ENCODE peak calls at places on chromosomes 2 and 18, in four cellular contexts. One of them, this sample, is unnamed.

GRCh38 chr2:118061135-118061955 is 26.9 kb upstream of the INSIG2 start:
- DNase-seq in K562: peak
- DNase-seq in HCT116: no peak
- DNase-seq in H1: no peak
- DNase-seq in this sample: peak

GRCh38 chr2:214265991-214266489 is 144.8 kb upstream of the VWC2L start:
- DNase-seq in K562: no peak
- DNase-seq in HCT116: no peak
- DNase-seq in H1: no peak
- DNase-seq in this sample: no peak

GRCh38 chr2:199136241-199136640 is 321.5 kb downstream of the SATB2 start:
- DNase-seq in K562: no peak
- DNase-seq in HCT116: no peak
- DNase-seq in H1: no peak
- DNase-seq in this sample: no peak

GRCh38 chr2:101961287-101962242 is 30.2 kb upstream of the IL1R2 start:
- DNase-seq in K562: no peak
- DNase-seq in HCT116: no peak
- DNase-seq in H1: no peak
- DNase-seq in this sample: peak

GRCh38 chr2:205629021-205629817 is 53.1 kb upstream of the NRP2 start:
- DNase-seq in K562: no peak
- DNase-seq in HCT116: no peak
- DNase-seq in H1: no peak
- DNase-seq in this sample: no peak

GRCh38 chr2:96393989-96394761 is 58.6 kb downstream of the NCAPH start:
- DNase-seq in K562: no peak
- DNase-seq in HCT116: no peak
- DNase-seq in H1: no peak
- DNase-seq in this sample: no peak

GRCh38 chr2:161954103-161954502 is 119.9 kb downstream of the DPP4 start:
- DNase-seq in K562: no peak
- DNase-seq in HCT116: no peak
- DNase-seq in H1: no peak
- DNase-seq in this sample: no peak

GRCh38 chr2:21118302-21118920 is 5.4 kb upstream of the TDRD15 start:
- DNase-seq in K562: peak
- DNase-seq in HCT116: peak
- DNase-seq in H1: no peak
- DNase-seq in this sample: peak

GRCh38 chr2:124542932-124543640 is 518.0 kb downstream of the CNTNAP5 start:
- DNase-seq in K562: no peak
- DNase-seq in HCT116: no peak
- DNase-seq in H1: no peak
- DNase-seq in this sample: no peak

GRCh38 chr2:120779781-120780283 is 44.2 kb downstream of the GLI2 start:
- DNase-seq in K562: peak
- DNase-seq in HCT116: no peak
- DNase-seq in H1: no peak
- DNase-seq in this sample: no peak

GRCh38 chr2:28716265-28716865 is 35.3 kb upstream of the PPP1CB start:
- DNase-seq in K562: peak
- DNase-seq in HCT116: peak
- DNase-seq in H1: no peak
- DNase-seq in this sample: peak

GRCh38 chr18:58723810-58724602 is 52.7 kb downstream of the MALT1 start:
- DNase-seq in K562: no peak
- DNase-seq in HCT116: no peak
- DNase-seq in H1: no peak
- DNase-seq in this sample: no peak

GRCh38 chr2:239871481-239872435 is 153.4 kb downstream of the NDUFA10 start:
- DNase-seq in K562: no peak
- DNase-seq in HCT116: no peak
- DNase-seq in H1: no peak
- DNase-seq in this sample: no peak

GRCh38 chr2:45981388-45981930 is 315.7 kb upstream of the EPAS1 start:
- DNase-seq in K562: no peak
- DNase-seq in HCT116: no peak
- DNase-seq in H1: no peak
- DNase-seq in this sample: no peak

GRCh38 chr2:11419781-11420180 is 46.2 kb downstream of the E2F6 start:
- DNase-seq in K562: no peak
- DNase-seq in HCT116: no peak
- DNase-seq in H1: no peak
- DNase-seq in this sample: no peak

GRCh38 chr18:11392292-11392691 is 217.1 kb upstream of the SLC35G4 start:
- DNase-seq in K562: peak
- DNase-seq in HCT116: peak
- DNase-seq in H1: no peak
- DNase-seq in this sample: no peak

GRCh38 chr2:152542995-152543481 is 174.2 kb downstream of the PRPF40A start:
- DNase-seq in K562: no peak
- DNase-seq in HCT116: peak
- DNase-seq in H1: no peak
- DNase-seq in this sample: peak

GRCh38 chr2:8132889-8133288 is 549.0 kb upstream of the ID2 start:
- DNase-seq in K562: no peak
- DNase-seq in HCT116: no peak
- DNase-seq in H1: no peak
- DNase-seq in this sample: no peak

GRCh38 chr2:167212054-167212648 is 323.9 kb downstream of the XIRP2 start:
- DNase-seq in K562: peak
- DNase-seq in HCT116: peak
- DNase-seq in H1: no peak
- DNase-seq in this sample: peak

GRCh38 chr2:172456002-172456401 is 28.6 kb downstream of the ITGA6 start:
- DNase-seq in K562: no peak
- DNase-seq in HCT116: no peak
- DNase-seq in H1: no peak
- DNase-seq in this sample: no peak

GRCh38 chr2:36655456-36655855 is 41.1 kb upstream of the VIT start:
- DNase-seq in K562: no peak
- DNase-seq in HCT116: no peak
- DNase-seq in H1: no peak
- DNase-seq in this sample: no peak

GRCh38 chr2:188042412-188042811 is 249.3 kb upstream of the GULP1 start:
- DNase-seq in K562: no peak
- DNase-seq in HCT116: no peak
- DNase-seq in H1: no peak
- DNase-seq in this sample: no peak

GRCh38 chr2:207073791-207074678 is 91.7 kb downstream of the KLF7 start:
- DNase-seq in K562: no peak
- DNase-seq in HCT116: no peak
- DNase-seq in H1: no peak
- DNase-seq in this sample: no peak

GRCh38 chr2:216618785-216619184 is 14.4 kb upstream of the IGFBP2 start:
- DNase-seq in K562: no peak
- DNase-seq in HCT116: no peak
- DNase-seq in H1: no peak
- DNase-seq in this sample: no peak

GRCh38 chr2:196225213-196225612 is 53.8 kb upstream of the STK17B start:
- DNase-seq in K562: no peak
- DNase-seq in HCT116: no peak
- DNase-seq in H1: no peak
- DNase-seq in this sample: no peak

GRCh38 chr2:9374071-9374730 is 49.1 kb downstream of the ITGB1BP1 start:
- DNase-seq in K562: no peak
- DNase-seq in HCT116: no peak
- DNase-seq in H1: no peak
- DNase-seq in this sample: peak

GRCh38 chr2:119753041-119753929 is 6.4 kb upstream of the PTPN4 start:
- DNase-seq in K562: peak
- DNase-seq in HCT116: peak
- DNase-seq in H1: no peak
- DNase-seq in this sample: peak

GRCh38 chr2:237364655-237365054 is 49.3 kb downstream of the COL6A3 start:
- DNase-seq in K562: no peak
- DNase-seq in HCT116: no peak
- DNase-seq in H1: no peak
- DNase-seq in this sample: no peak

GRCh38 chr18:8882632-8883408 is 177.5 kb downstream of the MTCL1 start:
- DNase-seq in K562: peak
- DNase-seq in HCT116: peak
- DNase-seq in H1: peak
- DNase-seq in this sample: peak

GRCh38 chr2:107588960-107589542 is 237.6 kb upstream of the RGPD4 start:
- DNase-seq in K562: no peak
- DNase-seq in HCT116: no peak
- DNase-seq in H1: no peak
- DNase-seq in this sample: no peak

GRCh38 chr2:7111626-7112025 is 194.4 kb downstream of the RNF144A start:
- DNase-seq in K562: no peak
- DNase-seq in HCT116: no peak
- DNase-seq in H1: no peak
- DNase-seq in this sample: no peak

GRCh38 chr2:145277922-145278321 is 758.0 kb upstream of the ZEB2 start:
- DNase-seq in K562: no peak
- DNase-seq in HCT116: no peak
- DNase-seq in H1: no peak
- DNase-seq in this sample: no peak

GRCh38 chr2:149595069-149595963 is 7.7 kb upstream of the MMADHC start:
- DNase-seq in K562: no peak
- DNase-seq in HCT116: no peak
- DNase-seq in H1: no peak
- DNase-seq in this sample: no peak

GRCh38 chr18:51039138-51040112 is 9.4 kb downstream of the SMAD4 start:
- DNase-seq in K562: no peak
- DNase-seq in HCT116: no peak
- DNase-seq in H1: no peak
- DNase-seq in this sample: no peak

GRCh38 chr2:54423213-54423612 is 32.9 kb upstream of the SPTBN1 start:
- DNase-seq in K562: no peak
- DNase-seq in HCT116: no peak
- DNase-seq in H1: no peak
- DNase-seq in this sample: no peak

GRCh38 chr2:205766765-205767359 is 84.6 kb downstream of the NRP2 start:
- DNase-seq in K562: peak
- DNase-seq in HCT116: no peak
- DNase-seq in H1: no peak
- DNase-seq in this sample: peak

GRCh38 chr2:27672723-27673486 is 9.2 kb downstream of the SLC4A1AP start:
- DNase-seq in K562: no peak
- DNase-seq in HCT116: no peak
- DNase-seq in H1: no peak
- DNase-seq in this sample: no peak
- TF ChIP-seq FOSL1 in K562: no peak
- TF ChIP-seq FOSL1 in HCT116: no peak
- TF ChIP-seq FOSL1 in H1: no peak
- TF ChIP-seq FOSL1 in this sample: no peak

DNA sequence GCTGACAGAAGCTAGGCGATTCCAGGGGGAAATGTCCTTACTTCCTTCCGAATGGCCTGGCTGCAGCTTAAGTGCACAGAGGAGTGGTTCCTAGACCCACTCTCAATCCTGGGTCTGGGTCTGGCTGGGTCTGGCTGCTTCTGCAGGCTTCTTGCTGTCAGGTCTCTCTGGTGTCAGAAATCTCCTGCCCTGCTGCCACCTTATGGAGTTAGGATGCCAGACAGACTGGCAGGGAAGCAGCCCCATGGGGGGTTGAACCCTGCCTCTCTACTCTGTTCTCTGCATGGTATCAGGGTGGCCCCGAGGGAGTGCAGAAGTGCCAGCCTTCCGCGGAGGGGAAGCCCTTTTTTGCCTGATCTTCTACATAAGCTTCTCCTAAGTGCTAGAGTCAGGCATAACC is 89.4 kb downstream of the ZCCHC2 start:
- DNase-seq in K562: no peak
- DNase-seq in HCT116: no peak
- DNase-seq in H1: no peak
- DNase-seq in this sample: no peak
- TF ChIP-seq EZH2 in K562: no peak
- TF ChIP-seq EZH2 in HCT116: no peak
- TF ChIP-seq EZH2 in H1: no peak
- TF ChIP-seq EZH2 in this sample: no peak

GRCh38 chr2:178804791-178805190 is 2.4 kb downstream of the TTN start:
- DNase-seq in K562: peak
- DNase-seq in HCT116: peak
- DNase-seq in H1: no peak
- DNase-seq in this sample: peak
- TF ChIP-seq FOSL1 in K562: no peak
- TF ChIP-seq FOSL1 in HCT116: no peak
- TF ChIP-seq FOSL1 in H1: no peak
- TF ChIP-seq FOSL1 in this sample: no peak

GRCh38 chr2:104851236-104852160 is 2.4 kb upstream of the POU3F3 start:
- DNase-seq in K562: no peak
- DNase-seq in HCT116: no peak
- DNase-seq in H1: no peak
- DNase-seq in this sample: no peak
- TF ChIP-seq EZH2 in K562: no peak
- TF ChIP-seq EZH2 in HCT116: no peak
- TF ChIP-seq EZH2 in H1: no peak
- TF ChIP-seq EZH2 in this sample: peak

GRCh38 chr18:54181856-54182612 is 42.4 kb downstream of the MBD2 start:
- DNase-seq in K562: no peak
- DNase-seq in HCT116: no peak
- DNase-seq in H1: no peak
- DNase-seq in this sample: no peak
- TF ChIP-seq FOSL1 in K562: no peak
- TF ChIP-seq FOSL1 in HCT116: no peak
- TF ChIP-seq FOSL1 in H1: no peak
- TF ChIP-seq FOSL1 in this sample: no peak

GRCh38 chr2:44940612-44941464 is 664 bp upstream of the SIX3 start:
- DNase-seq in K562: no peak
- DNase-seq in HCT116: no peak
- DNase-seq in H1: no peak
- DNase-seq in this sample: no peak
- TF ChIP-seq EZH2 in K562: no peak
- TF ChIP-seq EZH2 in HCT116: no peak
- TF ChIP-seq EZH2 in H1: peak
- TF ChIP-seq EZH2 in this sample: peak